ENCODE peak calls at places on chromosomes 13 and 19, in six cellular contexts. Q, C, B, Z, U and F are unnamed samples.

GRCh38 chr19:41225238-41226052 is 6.4 kb downstream of the AXL start:
- DNase-seq in U (peak), C (peak), Q (no peak), Z (peak), B (peak), F (no peak)

GRCh38 chr19:12596927-12597548 is 13.6 kb downstream of the ZNF490 start:
- DNase-seq in B (no peak), U (no peak), Q (no peak), C (no peak), Z (no peak), F (no peak)

GRCh38 chr13:83753912-83754624 is 128.2 kb downstream of the SLITRK1 start:
- DNase-seq in U (peak), C (no peak), Z (no peak), Q (no peak), B (no peak), F (no peak)

GRCh38 chr19:38289955-38290354 is 14.1 kb upstream of the C19orf33 start:
- DNase-seq in B (no peak), U (no peak), C (no peak), Q (no peak), Z (no peak), F (no peak)

GRCh38 chr13:44403720-44404063 is 30.1 kb downstream of the SERP2 start:
- DNase-seq in U (no peak), B (no peak), C (no peak), Z (no peak), Q (peak), F (no peak)

GRCh38 chr13:84430441-84430840 is 548.2 kb upstream of the SLITRK1 start:
- DNase-seq in C (no peak), Z (no peak), U (peak), B (no peak), Q (no peak), F (no peak)

GRCh38 chr13:46354143-46355087 is 32.6 kb downstream of the RUBCNL start:
- DNase-seq in Z (no peak), C (no peak), U (peak), B (peak), Q (no peak), F (peak)

GRCh38 chr19:15124572-15125231 is 17.5 kb downstream of the SYDE1 start:
- DNase-seq in Z (peak), Q (no peak), C (peak), B (no peak), U (no peak), F (no peak)

GRCh38 chr19:49591731-49592485 is 926 bp downstream of the PRR12 start:
- DNase-seq in Q (peak), C (peak), Z (peak), B (no peak), U (peak), F (peak)

GRCh38 chr19:39409886-39410619 is 2.4 kb upstream of the PLEKHG2 start:
- DNase-seq in U (no peak), Z (peak), B (no peak), C (peak), Q (peak), F (peak)

GRCh38 chr13:99955747-99956472 is 15.7 kb downstream of the ZIC5 start:
- DNase-seq in Z (no peak), U (peak), Q (peak), B (no peak), C (no peak), F (no peak)

GRCh38 chr19:49920624-49921363 is 8.2 kb upstream of the ATF5 start:
- DNase-seq in Z (no peak), B (no peak), Q (no peak), U (no peak), C (no peak), F (no peak)

GRCh38 chr13:64289702-64290101 is 2874.1 kb upstream of the PCDH20 start:
- DNase-seq in Z (no peak), U (no peak), C (no peak), Q (no peak), B (no peak), F (no peak)

GRCh38 chr19:36771275-36772231 is 1.1 kb downstream of the ZNF850 start:
- DNase-seq in B (peak), Z (peak), C (peak), U (peak), Q (peak), F (peak)

GRCh38 chr19:47176071-47176626 is 45.5 kb downstream of the SAE1 start:
- DNase-seq in Q (no peak), B (no peak), C (no peak), Z (no peak), U (peak), F (no peak)

GRCh38 chr19:46613525-46613924 is 11.4 kb downstream of the PTGIR start:
- DNase-seq in U (no peak), B (no peak), C (no peak), Q (no peak), Z (no peak), F (no peak)

GRCh38 chr19:29704562-29705558 is 10.2 kb downstream of the C19orf12 start:
- DNase-seq in B (no peak), C (no peak), U (no peak), Q (no peak), Z (no peak), F (peak)

GRCh38 chr19:28883241-28883693 is 329.7 kb downstream of the UQCRFS1 start:
- DNase-seq in B (no peak), Z (no peak), Q (no peak), U (peak), C (no peak), F (no peak)

GRCh38 chr19:31548941-31549340 is 199.7 kb upstream of the TSHZ3 start:
- DNase-seq in Q (peak), Z (no peak), U (peak), B (peak), C (no peak), F (no peak)

GRCh38 chr19:1104452-1105216 is 840 bp downstream of the GPX4 start:
- DNase-seq in C (peak), Q (peak), U (peak), B (no peak), Z (peak), F (peak)

GRCh38 chr19:17020823-17021222 is 5.8 kb downstream of the CPAMD8 start:
- DNase-seq in Z (no peak), Q (no peak), U (no peak), C (no peak), B (no peak), F (no peak)

GRCh38 chr19:50361290-50362029 is 4.0 kb downstream of the NAPSA start:
- DNase-seq in U (no peak), C (no peak), B (no peak), Q (no peak), Z (no peak), F (no peak)

GRCh38 chr13:74024314-74024713 is 109.9 kb downstream of the KLF12 start:
- DNase-seq in Z (peak), Q (no peak), U (no peak), C (no peak), B (no peak), F (no peak)
- TF ChIP-seq CTCF in Z (no peak), Q (no peak), U (no peak), C (no peak), B (no peak), F (no peak)

GRCh38 chr13:23643828-23644419 is 73.7 kb downstream of the TNFRSF19 start:
- DNase-seq in Z (no peak), Q (no peak), C (no peak), U (no peak), B (no peak), F (no peak)
- TF ChIP-seq CTCF in Z (no peak), Q (no peak), C (no peak), U (no peak), B (no peak), F (no peak)

DNA sequence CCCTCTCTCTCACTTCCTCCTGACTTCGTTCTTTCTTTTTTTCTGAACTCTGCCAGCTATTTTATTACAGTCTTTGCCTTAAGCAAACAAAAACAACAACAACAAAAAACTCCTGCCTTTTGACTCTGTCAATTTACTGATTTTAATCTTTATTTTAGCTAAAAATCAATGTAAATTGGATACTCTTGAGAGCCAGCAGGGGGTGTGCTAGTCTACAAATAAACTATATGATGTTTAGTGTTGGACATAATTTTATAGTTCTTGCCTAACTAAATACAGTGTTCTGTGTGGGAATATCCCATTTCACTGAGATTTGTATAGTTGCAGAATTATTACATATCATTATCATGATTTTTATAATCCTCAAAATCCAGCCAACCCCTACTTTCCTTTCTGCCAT is 1199.9 kb upstream of the SPRY2 start:
- DNase-seq in Q (no peak), B (no peak), C (no peak), Z (no peak), U (no peak), F (no peak)
- TF ChIP-seq CTCF in Q (peak), B (no peak), C (no peak), Z (no peak), U (no peak), F (no peak)

GRCh38 chr13:29397265-29397664 is 198.2 kb downstream of the SLC7A1 start:
- DNase-seq in B (no peak), U (no peak), Z (no peak), Q (no peak), C (no peak), F (no peak)
- TF ChIP-seq CTCF in B (no peak), U (no peak), Z (no peak), Q (no peak), C (no peak), F (no peak)